ENCODE peak calls at places on chromosomes 4 and X, in four cellular contexts. H, V, E and T are unnamed samples.

GRCh38 chr4:8270912-8271815 is 1.6 kb downstream of the HTRA3 start:
- DNase-seq in H (no peak), V (no peak), E (no peak), T (no peak)

GRCh38 chr4:89301003-89301402 is 6.6 kb downstream of the GPRIN3 start:
- DNase-seq in H (no peak), V (no peak), E (no peak), T (no peak)

GRCh38 chr4:118954246-118954645 is 65.6 kb downstream of the SYNPO2 start:
- DNase-seq in H (no peak), V (no peak), E (no peak), T (no peak)

GRCh38 chr4:24690436-24690835 is 104.9 kb upstream of the SOD3 start:
- DNase-seq in H (no peak), V (no peak), E (no peak), T (no peak)

GRCh38 chrX:112163916-112164315 is 81.3 kb upstream of the TRPC5 start:
- DNase-seq in H (no peak), V (no peak), E (no peak), T (no peak)

GRCh38 chrX:53605004-53605403 is 81.5 kb downstream of the HUWE1 start:
- DNase-seq in H (no peak), V (no peak), E (no peak), T (no peak)

GRCh38 chr4:10116625-10117423 is at the start of gene WDR1:
- DNase-seq in H (peak), V (peak), E (peak), T (peak)

GRCh38 chr4:146472404-146472803 is 49.3 kb downstream of the SLC10A7 start:
- DNase-seq in H (no peak), V (no peak), E (no peak), T (no peak)

GRCh38 chr4:139873111-139873866 is 207.7 kb downstream of the MGST2 start:
- DNase-seq in H (no peak), V (no peak), E (no peak), T (peak)
- TF ChIP-seq SPI1 in H (no peak), V (no peak), E (no peak), T (no peak)

DNA sequence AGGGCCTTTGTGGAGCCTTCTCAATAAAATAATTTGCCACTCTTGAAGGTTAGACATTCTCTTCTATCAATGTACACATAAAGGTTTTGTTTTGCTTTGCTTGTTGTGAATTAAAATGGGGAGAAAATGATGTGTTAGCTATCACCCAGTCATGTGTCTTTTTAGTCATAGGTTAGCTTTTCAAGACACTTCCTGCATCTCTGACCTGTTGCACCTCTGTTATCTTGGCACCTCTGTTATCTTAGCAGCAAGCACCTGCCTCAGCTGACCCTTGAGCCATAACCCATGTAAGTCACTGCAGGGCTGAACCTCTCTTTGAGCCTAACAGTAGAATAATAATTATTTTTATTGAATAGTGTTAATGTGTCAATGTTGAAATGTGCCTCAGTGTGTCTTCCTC is 1.0 kb downstream of the TMEM144 start:
- DNase-seq in H (peak), V (no peak), E (no peak), T (no peak)
- TF ChIP-seq SPI1 in H (no peak), V (no peak), E (no peak), T (no peak)

GRCh38 chrX:43733699-43734098 is 77.6 kb downstream of the MAOA start:
- DNase-seq in H (no peak), V (no peak), E (no peak), T (no peak)

GRCh38 chrX:43735534-43735933 is 79.4 kb downstream of the MAOA start:
- DNase-seq in H (no peak), V (no peak), E (no peak), T (no peak)

GRCh38 chrX:43731086-43731485 is 75.0 kb downstream of the MAOA start:
- DNase-seq in H (no peak), V (no peak), E (no peak), T (no peak)

GRCh38 chrX:43735957-43736356 is 79.9 kb downstream of the MAOA start:
- DNase-seq in H (no peak), V (no peak), E (no peak), T (no peak)

GRCh38 chrX:43734444-43734843 is 78.3 kb downstream of the MAOA start:
- DNase-seq in H (no peak), V (no peak), E (no peak), T (no peak)
- TF ChIP-seq SPI1 in H (no peak), V (no peak), E (no peak), T (no peak)

DNA sequence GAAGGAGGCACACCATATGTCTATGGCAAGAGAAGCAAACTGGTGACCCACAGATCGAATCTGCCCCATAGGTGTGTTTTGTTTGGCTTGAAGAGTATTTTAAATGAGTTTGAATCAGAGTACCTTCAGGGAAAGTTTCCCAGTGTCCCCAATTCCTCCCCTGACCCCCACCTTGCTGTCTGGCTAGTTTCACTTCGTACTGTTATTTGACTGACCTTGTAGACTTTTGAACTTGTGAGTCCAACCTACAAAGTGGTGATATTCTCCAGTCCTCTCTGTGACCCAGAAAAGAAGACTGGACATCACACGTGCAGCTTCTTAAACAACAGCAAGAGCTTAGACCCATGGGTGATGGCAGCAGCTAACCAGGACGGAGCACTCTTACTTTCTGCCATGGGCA is 39.4 kb downstream of the PHKA2 start:
- DNase-seq in H (no peak), V (no peak), E (no peak), T (no peak)
- TF ChIP-seq SPI1 in H (no peak), V (no peak), E (no peak), T (no peak)

GRCh38 chrX:1483843-1484637 is 31.3 kb upstream of the ASMTL start:
- DNase-seq in H (no peak), V (peak), E (no peak), T (no peak)
- TF ChIP-seq SPI1 in H (no peak), V (no peak), E (no peak), T (no peak)

GRCh38 chr4:129328176-129328575 is 232.2 kb downstream of the C4orf33 start:
- DNase-seq in H (no peak), V (no peak), E (no peak), T (no peak)
- TF ChIP-seq SPI1 in H (no peak), V (no peak), E (no peak), T (no peak)

GRCh38 chr4:189121336-189121735 is 819.3 kb upstream of the FRG1 start:
- DNase-seq in H (no peak), V (no peak), E (no peak), T (no peak)
- TF ChIP-seq SPI1 in H (no peak), V (no peak), E (no peak), T (no peak)

GRCh38 chrX:31603411-31604120 is 531.7 kb upstream of the FTHL17 start:
- DNase-seq in H (no peak), V (no peak), E (no peak), T (no peak)

GRCh38 chrX:31608651-31609050 is 536.8 kb upstream of the FTHL17 start:
- DNase-seq in H (no peak), V (no peak), E (no peak), T (no peak)

GRCh38 chrX:31604629-31605221 is 532.9 kb upstream of the FTHL17 start:
- DNase-seq in H (no peak), V (peak), E (no peak), T (no peak)

GRCh38 chrX:31606796-31607195 is 535.0 kb upstream of the FTHL17 start:
- DNase-seq in H (no peak), V (no peak), E (no peak), T (no peak)

DNA sequence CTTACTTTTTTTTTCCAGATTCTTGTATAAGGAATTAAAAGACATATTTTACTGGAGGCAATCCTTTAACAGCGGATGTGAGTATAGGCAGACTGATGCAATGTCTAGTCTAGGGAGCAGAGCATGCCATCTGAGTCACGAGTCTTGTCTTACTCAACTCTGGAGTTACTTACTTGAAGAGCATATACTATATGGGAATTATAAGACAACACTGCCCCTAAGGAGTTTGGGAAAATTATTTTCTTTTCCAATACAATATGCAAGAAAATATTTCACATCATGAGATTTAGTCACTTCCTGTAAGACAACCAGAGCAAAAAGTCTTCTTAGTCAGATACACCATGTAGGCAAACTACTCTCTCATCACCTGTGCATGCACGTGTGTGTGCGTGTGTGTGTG is 537.3 kb upstream of the FTHL17 start:
- DNase-seq in H (no peak), V (no peak), E (no peak), T (no peak)
- TF ChIP-seq SPI1 in H (no peak), V (no peak), E (no peak), T (no peak)

GRCh38 chrX:26597981-26598380 is 382.0 kb downstream of the MAGEB5 start:
- DNase-seq in H (no peak), V (no peak), E (no peak), T (no peak)
- TF ChIP-seq SPI1 in H (no peak), V (no peak), E (no peak), T (no peak)

GRCh38 chrX:108186811-108187210 is 95.2 kb downstream of the ATG4A start:
- DNase-seq in H (no peak), V (no peak), E (no peak), T (no peak)
- TF ChIP-seq SPI1 in H (no peak), V (no peak), E (no peak), T (no peak)